ENCODE peak calls at places on chromosomes 6 and 20, in four cellular contexts. B is NCI-H1436; Y is activated CD4-positive, alpha-beta T cell treated with anti-CD3 and anti-CD28 coated beads, Interleukin-2, amount 50 U/mL, for 24 hours; S is NCI-H187. E is an unnamed sample.
A peak's percentile ranks its signal among the peaks of the same experiment; 100 is the strongest.

GRCh38 chr6:119129968-119130484 is 51.6 kb upstream of the FAM184A start:
- DNase-seq in B (no peak), Y (no peak), S (no peak), E (peak; percentile 43)

GRCh38 chr6:89371849-89372505 is 19.5 kb upstream of the UBE2J1 start:
- DNase-seq in B (peak; percentile 70), Y (peak; percentile 58), S (no peak), E (no peak)

GRCh38 chr6:52739627-52740026 is 23.6 kb downstream of the GSTA2 start:
- DNase-seq in B (no peak), Y (no peak), S (no peak), E (no peak)

GRCh38 chr6:444653-445275 is 53.2 kb downstream of the IRF4 start:
- DNase-seq in B (no peak), Y (no peak), S (peak; percentile 15), E (no peak)

GRCh38 chr6:49606696-49607390 is 29.8 kb downstream of the RHAG start:
- DNase-seq in B (peak; percentile 90), Y (no peak), S (peak; percentile 53), E (peak; percentile 50)

GRCh38 chr20:61185841-61186601 is 66.0 kb upstream of the CDH4 start:
- DNase-seq in B (no peak), Y (no peak), S (no peak), E (peak; percentile 82)

GRCh38 chr6:33446356-33446755 is 8.0 kb upstream of the ZBTB9 start:
- DNase-seq in B (no peak), Y (no peak), S (no peak), E (no peak)

GRCh38 chr6:6246539-6246938 is 73.9 kb downstream of the F13A1 start:
- DNase-seq in B (no peak), Y (no peak), S (no peak), E (no peak)

GRCh38 chr20:57195023-57195758 is 71.2 kb downstream of the BMP7 start:
- DNase-seq in B (no peak), Y (no peak), S (no peak), E (no peak)

GRCh38 chr6:160858886-160859285 is 132.7 kb upstream of the MAP3K4 start:
- DNase-seq in B (no peak), Y (no peak), S (no peak), E (no peak)

GRCh38 chr6:4225207-4225872 is 90.0 kb upstream of the ECI2 start:
- DNase-seq in B (no peak), Y (no peak), S (no peak), E (no peak)

GRCh38 chr20:57841297-57841866 is 131.6 kb upstream of the PMEPA1 start:
- DNase-seq in B (no peak), Y (no peak), S (no peak), E (no peak)

GRCh38 chr6:150363733-150364132 is 5.1 kb upstream of the IYD start:
- DNase-seq in B (no peak), Y (no peak), S (no peak), E (no peak)

GRCh38 chr6:76792394-76792793 is 670.9 kb downstream of the HTR1B start:
- DNase-seq in B (no peak), Y (no peak), S (no peak), E (no peak)

GRCh38 chr6:143176090-143177021 is 115.7 kb downstream of the AIG1 start:
- DNase-seq in B (no peak), Y (no peak), S (no peak), E (no peak)

GRCh38 chr6:32952817-32953739 is at the start of gene HLA-DMA:
- DNase-seq in B (no peak), Y (peak; percentile 49), S (no peak), E (peak; percentile 90)

GRCh38 chr6:41713161-41713649 is 22.2 kb downstream of the TFEB start:
- DNase-seq in B (no peak), Y (no peak), S (no peak), E (no peak)

GRCh38 chr6:131946992-131947955 is 3.9 kb downstream of the CCN2 start:
- DNase-seq in B (no peak), Y (no peak), S (no peak), E (peak; percentile 52)

GRCh38 chr6:167815296-167815980 is 11.3 kb upstream of the AFDN start:
- DNase-seq in B (no peak), Y (no peak), S (no peak), E (no peak)

E was measured in retinal pigment epithelial cell.